ENCODE peak calls at places on chromosomes 5 and 9, in four cellular contexts. One of them, this sample, is unnamed.

GRCh38 chr9:16275795-16276624 is 594.5 kb downstream of the BNC2 start:
- DNase-seq in cardiac fibroblast: peak; percentile 21
- DNase-seq in ovary: no peak
- DNase-seq in lung: no peak
- DNase-seq in this sample: no peak

GRCh38 chr5:172871982-172872381 is 37.9 kb downstream of the ERGIC1 start:
- DNase-seq in cardiac fibroblast: no peak
- DNase-seq in ovary: no peak
- DNase-seq in lung: no peak
- DNase-seq in this sample: no peak

GRCh38 chr9:6771722-6772121 is 13.9 kb downstream of the KDM4C start:
- DNase-seq in cardiac fibroblast: no peak
- DNase-seq in ovary: no peak
- DNase-seq in lung: no peak
- DNase-seq in this sample: no peak

GRCh38 chr5:3598725-3599282 is 3.2 kb downstream of the IRX1 start:
- DNase-seq in cardiac fibroblast: no peak
- DNase-seq in ovary: no peak
- DNase-seq in lung: no peak
- DNase-seq in this sample: no peak

GRCh38 chr9:98962181-98962560 is 18.5 kb downstream of the COL15A1 start:
- DNase-seq in cardiac fibroblast: peak; percentile 18
- DNase-seq in ovary: no peak
- DNase-seq in lung: no peak
- DNase-seq in this sample: peak; percentile 81

GRCh38 chr9:122816163-122816867 is 12.1 kb downstream of the PDCL start:
- DNase-seq in cardiac fibroblast: no peak
- DNase-seq in ovary: no peak
- DNase-seq in lung: peak; percentile 35
- DNase-seq in this sample: no peak

GRCh38 chr9:89427621-89428221 is 70.2 kb downstream of the SEMA4D start:
- DNase-seq in cardiac fibroblast: no peak
- DNase-seq in ovary: no peak
- DNase-seq in lung: no peak
- DNase-seq in this sample: no peak

GRCh38 chr5:55427157-55427556 is 107.6 kb downstream of the PLPP1 start:
- DNase-seq in cardiac fibroblast: peak; percentile 70
- DNase-seq in ovary: no peak
- DNase-seq in lung: no peak
- DNase-seq in this sample: peak; percentile 92

GRCh38 chr5:9454012-9454481 is 91.8 kb downstream of the SEMA5A start:
- DNase-seq in cardiac fibroblast: no peak
- DNase-seq in ovary: no peak
- DNase-seq in lung: no peak
- DNase-seq in this sample: peak; percentile 67

GRCh38 chr5:148808864-148809642 is 17.4 kb upstream of the ADRB2 start:
- DNase-seq in cardiac fibroblast: no peak
- DNase-seq in ovary: no peak
- DNase-seq in lung: no peak
- DNase-seq in this sample: no peak

GRCh38 chr9:133777871-133778270 is 39.7 kb upstream of the SARDH start:
- DNase-seq in cardiac fibroblast: no peak
- DNase-seq in ovary: no peak
- DNase-seq in lung: no peak
- DNase-seq in this sample: no peak

GRCh38 chr9:78320875-78321496 is 24.1 kb downstream of the PSAT1 start:
- DNase-seq in cardiac fibroblast: peak; percentile 43
- DNase-seq in ovary: no peak
- DNase-seq in lung: no peak
- DNase-seq in this sample: no peak

GRCh38 chr5:125835293-125836172 is 587.7 kb upstream of the GRAMD2B start:
- DNase-seq in cardiac fibroblast: peak; percentile 79
- DNase-seq in ovary: peak; percentile 15
- DNase-seq in lung: peak; percentile 33
- DNase-seq in this sample: no peak

GRCh38 chr9:77433675-77434445 is 214.3 kb downstream of the GNA14 start:
- DNase-seq in cardiac fibroblast: peak; percentile 85
- DNase-seq in ovary: peak; percentile 73
- DNase-seq in lung: peak; percentile 58
- DNase-seq in this sample: peak; percentile 89

GRCh38 chr5:41347569-41347968 is 134.2 kb upstream of the C6 start:
- DNase-seq in cardiac fibroblast: no peak
- DNase-seq in ovary: no peak
- DNase-seq in lung: no peak
- DNase-seq in this sample: no peak

GRCh38 chr9:75200892-75201470 is 112.7 kb downstream of the OSTF1 start:
- DNase-seq in cardiac fibroblast: peak; percentile 59
- DNase-seq in ovary: no peak
- DNase-seq in lung: no peak
- DNase-seq in this sample: peak; percentile 60

GRCh38 chr5:109690456-109691247 is 925 bp downstream of the MAN2A1 start:
- DNase-seq in cardiac fibroblast: peak; percentile 86
- DNase-seq in ovary: peak; percentile 72
- DNase-seq in lung: peak; percentile 59
- DNase-seq in this sample: peak; percentile 85

GRCh38 chr9:72038408-72038807 is 22.0 kb downstream of the C9orf57 start:
- DNase-seq in cardiac fibroblast: peak; percentile 71
- DNase-seq in ovary: no peak
- DNase-seq in lung: peak; percentile 33
- DNase-seq in this sample: no peak

GRCh38 chr5:150589791-150590601 is 50.5 kb upstream of the SYNPO start:
- DNase-seq in cardiac fibroblast: peak; percentile 87
- DNase-seq in ovary: peak; percentile 90
- DNase-seq in lung: peak; percentile 56
- DNase-seq in this sample: peak; percentile 15

GRCh38 chr9:14768561-14769234 is 46.2 kb upstream of the CER1 start:
- DNase-seq in cardiac fibroblast: peak; percentile 76
- DNase-seq in ovary: no peak
- DNase-seq in lung: no peak
- DNase-seq in this sample: peak; percentile 34

DNA sequence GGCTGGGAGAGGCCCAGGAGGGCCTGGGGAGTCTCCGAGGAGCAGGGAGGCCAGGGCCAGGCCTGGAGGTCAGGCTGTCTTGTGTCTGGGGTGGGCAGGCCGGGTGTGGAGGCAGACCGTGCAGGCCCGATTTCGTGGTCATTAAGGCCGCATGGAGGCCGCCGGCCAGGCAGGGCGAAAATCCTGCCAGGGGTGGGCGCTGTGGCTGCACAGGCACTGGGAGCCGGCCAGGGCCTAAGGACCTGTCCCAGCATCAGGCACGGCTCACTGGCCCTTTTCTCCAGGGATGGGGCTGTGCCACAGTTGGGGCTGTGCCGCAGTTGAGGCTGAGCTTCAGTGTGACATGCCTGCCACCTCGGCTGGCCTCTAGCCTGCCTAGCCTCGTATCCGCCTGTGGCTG is 35.9 kb downstream of the ASS1 start:
- DNase-seq in cardiac fibroblast: no peak
- DNase-seq in ovary: no peak
- DNase-seq in lung: no peak
- DNase-seq in this sample: no peak
- TF ChIP-seq CTCF in cardiac fibroblast: peak; percentile 3
- TF ChIP-seq CTCF in ovary: no peak
- TF ChIP-seq CTCF in lung: no peak
- TF ChIP-seq CTCF in this sample: no peak

GRCh38 chr5:43000198-43000840 is 39.8 kb downstream of the ANXA2R start:
- DNase-seq in cardiac fibroblast: peak; percentile 58
- DNase-seq in ovary: no peak
- DNase-seq in lung: no peak
- DNase-seq in this sample: no peak
- H3K4me3 ChIP-seq in cardiac fibroblast: peak overlapping the region; percentile 45
- H3K4me3 ChIP-seq in ovary: no peak overlapping the region
- H3K4me3 ChIP-seq in lung: no peak overlapping the region
- H3K4me3 ChIP-seq in this sample: peak overlapping the region; percentile 46

DNA sequence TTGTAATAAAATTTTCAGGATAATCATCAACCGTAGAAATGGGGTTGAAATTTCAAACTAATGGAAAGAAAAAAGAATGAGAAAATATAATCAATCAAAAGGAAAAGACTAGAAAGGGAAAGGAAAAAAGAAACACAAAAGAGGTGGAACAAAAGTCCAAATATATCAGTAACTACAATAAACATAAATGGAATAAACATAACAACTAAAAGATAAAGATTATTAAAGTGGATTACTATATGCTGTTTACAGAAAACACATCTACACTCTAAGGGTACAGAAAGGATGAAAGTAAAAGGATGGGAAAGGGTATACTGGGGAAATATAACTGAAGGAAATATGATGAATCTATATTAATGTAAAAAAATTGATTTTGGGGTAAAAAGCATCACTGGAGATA is 43.0 kb downstream of the AHRR start:
- DNase-seq in cardiac fibroblast: no peak
- DNase-seq in ovary: no peak
- DNase-seq in lung: no peak
- DNase-seq in this sample: no peak
- TF ChIP-seq CTCF in cardiac fibroblast: no peak
- TF ChIP-seq CTCF in ovary: no peak
- TF ChIP-seq CTCF in lung: no peak
- TF ChIP-seq CTCF in this sample: no peak

DNA sequence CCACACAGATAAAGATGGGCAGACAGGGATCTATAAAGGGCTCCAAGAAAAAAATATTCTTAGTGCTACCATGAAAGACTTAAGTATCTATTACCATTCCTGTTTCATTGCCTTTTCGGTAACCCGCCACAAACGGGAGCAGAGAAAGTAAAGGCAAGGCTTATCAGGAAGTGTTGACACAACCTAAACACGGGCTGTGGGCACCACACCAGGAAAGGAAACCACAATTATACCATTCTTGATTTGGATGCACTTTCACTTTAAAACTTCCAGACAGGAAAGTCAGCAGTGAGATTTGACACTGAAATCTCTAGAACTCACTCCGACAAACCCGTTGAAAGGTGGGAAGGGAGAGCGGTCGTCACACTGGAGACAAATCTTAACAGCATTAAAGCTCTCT is 6.5 kb downstream of the TLE1 start:
- DNase-seq in cardiac fibroblast: peak; percentile 70
- DNase-seq in ovary: no peak
- DNase-seq in lung: no peak
- DNase-seq in this sample: no peak
- H3K4me3 ChIP-seq in cardiac fibroblast: no peak overlapping the region
- H3K4me3 ChIP-seq in ovary: no peak overlapping the region
- H3K4me3 ChIP-seq in lung: no peak overlapping the region
- H3K4me3 ChIP-seq in this sample: no peak overlapping the region

DNA sequence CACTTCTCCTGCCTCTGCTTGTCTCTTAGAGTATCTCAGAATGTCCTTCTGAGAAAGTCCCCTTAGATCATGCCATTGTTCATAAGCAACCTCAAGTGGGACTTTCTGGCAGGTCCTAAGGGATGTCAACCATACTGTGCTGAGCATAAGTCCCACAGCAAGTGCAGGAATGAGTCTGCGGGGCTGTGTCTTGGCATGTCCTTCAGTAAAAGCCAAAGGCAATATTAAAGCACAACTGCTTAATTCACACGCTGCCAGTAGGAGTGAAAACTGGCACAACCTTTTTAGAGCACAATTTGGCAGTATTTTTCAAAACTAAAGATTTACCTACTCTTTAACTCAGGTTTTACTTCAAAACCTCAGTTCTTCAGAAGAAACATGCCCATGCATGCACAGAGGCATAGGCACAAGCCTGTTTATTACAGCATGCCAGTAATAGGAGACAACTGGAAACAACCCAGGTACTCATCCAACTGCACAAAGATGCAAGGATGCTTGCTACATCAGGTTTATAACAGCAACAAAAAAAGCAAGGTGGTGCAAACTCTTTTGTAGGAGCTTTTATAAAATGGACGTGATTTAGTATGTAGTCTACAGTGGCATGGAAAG is 24.4 kb upstream of the SMAD5 start:
- DNase-seq in cardiac fibroblast: no peak
- DNase-seq in ovary: no peak
- DNase-seq in lung: no peak
- DNase-seq in this sample: no peak
- TF ChIP-seq CTCF in cardiac fibroblast: no peak
- TF ChIP-seq CTCF in ovary: no peak
- TF ChIP-seq CTCF in lung: no peak
- TF ChIP-seq CTCF in this sample: no peak

DNA sequence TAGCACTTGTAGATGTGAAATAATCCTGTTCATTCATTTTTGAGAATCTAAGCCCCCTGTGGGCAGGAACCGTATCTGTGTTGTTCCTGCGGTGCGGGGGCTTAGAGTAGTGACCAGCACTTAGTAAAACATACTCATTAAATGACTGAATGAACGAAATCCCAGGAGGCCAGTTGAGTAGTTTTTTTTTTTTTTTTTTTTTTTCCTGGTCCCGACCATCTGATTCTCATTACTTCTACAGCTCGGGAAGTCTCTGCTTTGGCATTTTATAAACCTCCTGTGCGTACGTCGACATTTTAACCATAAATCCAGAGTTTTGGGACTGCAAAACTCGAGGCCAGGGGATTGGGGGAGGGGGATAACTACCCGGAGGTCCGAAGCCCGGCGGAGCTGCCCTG is 31.5 kb upstream of the SPRY4 start:
- DNase-seq in cardiac fibroblast: peak; percentile 81
- DNase-seq in ovary: no peak
- DNase-seq in lung: no peak
- DNase-seq in this sample: peak; percentile 87
- H3K4me3 ChIP-seq in cardiac fibroblast: peak overlapping the region; percentile 55
- H3K4me3 ChIP-seq in ovary: peak overlapping the region; percentile 80
- H3K4me3 ChIP-seq in lung: peak overlapping the region; percentile 47
- H3K4me3 ChIP-seq in this sample: peak overlapping the region; percentile 53

GRCh38 chr5:179858586-179859427 is at the start of gene MRNIP:
- DNase-seq in cardiac fibroblast: peak; percentile 95
- DNase-seq in ovary: peak; percentile 95
- DNase-seq in lung: peak; percentile 97
- DNase-seq in this sample: peak; percentile 99
- TF ChIP-seq CTCF in cardiac fibroblast: no peak
- TF ChIP-seq CTCF in ovary: peak; percentile 54
- TF ChIP-seq CTCF in lung: peak; percentile 10
- TF ChIP-seq CTCF in this sample: no peak

GRCh38 chr5:80036621-80037020 is 1.5 kb downstream of the THBS4 start:
- DNase-seq in cardiac fibroblast: no peak
- DNase-seq in ovary: no peak
- DNase-seq in lung: no peak
- DNase-seq in this sample: no peak

GRCh38 chr5:80035839-80036238 is 691 bp downstream of the THBS4 start:
- DNase-seq in cardiac fibroblast: no peak
- DNase-seq in ovary: no peak
- DNase-seq in lung: no peak
- DNase-seq in this sample: no peak

GRCh38 chr5:80034962-80035821 is at the start of gene THBS4:
- DNase-seq in cardiac fibroblast: no peak
- DNase-seq in ovary: no peak
- DNase-seq in lung: no peak
- DNase-seq in this sample: no peak

GRCh38 chr5:80034559-80034958 is 589 bp upstream of the THBS4 start:
- DNase-seq in cardiac fibroblast: no peak
- DNase-seq in ovary: no peak
- DNase-seq in lung: no peak
- DNase-seq in this sample: peak; percentile 15

GRCh38 chr5:80037366-80037765 is 2.2 kb downstream of the THBS4 start:
- DNase-seq in cardiac fibroblast: no peak
- DNase-seq in ovary: no peak
- DNase-seq in lung: no peak
- DNase-seq in this sample: no peak
- H3K4me3 ChIP-seq in cardiac fibroblast: no peak overlapping the region
- H3K4me3 ChIP-seq in ovary: no peak overlapping the region
- H3K4me3 ChIP-seq in lung: no peak overlapping the region
- H3K4me3 ChIP-seq in this sample: no peak overlapping the region

This sample was measured in foreskin fibroblast.